ENCODE peak calls at places on chromosomes 13 and 19, in four cellular contexts. S, U, Q and M are unnamed samples.

GRCh38 chr19:3515891-3516422 is 9.8 kb downstream of the FZR1 start:
- DNase-seq in S (no peak), U (no peak), Q (no peak), M (no peak)

GRCh38 chr19:4583961-4584669 is 24.6 kb upstream of the SEMA6B start:
- DNase-seq in S (peak; percentile 36), U (no peak), Q (peak; percentile 87), M (peak; percentile 28)

GRCh38 chr19:11145147-11145924 is 10.2 kb downstream of the SPC24 start:
- DNase-seq in S (no peak), U (no peak), Q (no peak), M (no peak)

GRCh38 chr13:61414686-61415664 is 674 bp downstream of the PCDH20 start:
- DNase-seq in S (peak; percentile 73), U (no peak), Q (peak; percentile 80), M (no peak)

GRCh38 chr19:45151821-45152503 is 8.8 kb downstream of the NKPD1 start:
- DNase-seq in S (no peak), U (no peak), Q (no peak), M (peak; percentile 20)

GRCh38 chr13:62300021-62300420 is 884.4 kb upstream of the PCDH20 start:
- DNase-seq in S (no peak), U (no peak), Q (no peak), M (no peak)

GRCh38 chr13:20136781-20137703 is 23.8 kb downstream of the GJA3 start:
- DNase-seq in S (no peak), U (peak; percentile 44), Q (peak; percentile 75), M (peak; percentile 47)

GRCh38 chr13:54029226-54029625 is 1000.6 kb downstream of the OLFM4 start:
- DNase-seq in S (peak; percentile 67), U (no peak), Q (no peak), M (no peak)

GRCh38 chr13:41196620-41197019 is 2.3 kb upstream of the KBTBD7 start:
- DNase-seq in S (peak; percentile 48), U (no peak), Q (no peak), M (peak; percentile 14)

GRCh38 chr13:26021516-26021915 is 30.3 kb downstream of the SHISA2 start:
- DNase-seq in S (peak; percentile 71), U (no peak), Q (no peak), M (no peak)

GRCh38 chr19:32403291-32403995 is 2.1 kb upstream of the DPY19L3 start:
- DNase-seq in S (no peak), U (no peak), Q (no peak), M (no peak)

GRCh38 chr19:32404213-32404938 is 1.2 kb upstream of the DPY19L3 start:
- DNase-seq in S (no peak), U (no peak), Q (no peak), M (peak; percentile 8)

GRCh38 chr19:32406161-32407003 is 812 bp downstream of the DPY19L3 start:
- DNase-seq in S (no peak), U (no peak), Q (peak; percentile 18), M (peak; percentile 33)

GRCh38 chr19:32405431-32406160 is at the start of gene DPY19L3:
- DNase-seq in S (peak; percentile 83), U (peak; percentile 94), Q (peak; percentile 99), M (peak; percentile 97)

GRCh38 chr19:32404939-32405430 is 585 bp upstream of the DPY19L3 start:
- DNase-seq in S (peak; percentile 19), U (peak; percentile 8), Q (no peak), M (peak; percentile 55)
- H3K9ac ChIP-seq in S (peak overlapping the region; percentile 97), U (peak overlapping the region; percentile 91), Q (peak overlapping the region; percentile 97), M (peak overlapping the region; percentile 97)

GRCh38 chr13:24854311-24854710 is 90.3 kb downstream of the RNF17 start:
- DNase-seq in S (no peak), U (no peak), Q (no peak), M (no peak)
- TF ChIP-seq EZH2phosphoT487 in S (no peak), U (no peak), Q (no peak), M (no peak)

GRCh38 chr19:15296841-15297415 is 35.4 kb downstream of the BRD4 start:
- DNase-seq in S (peak; percentile 63), U (no peak), Q (no peak), M (no peak)

GRCh38 chr19:15292847-15293582 is 39.3 kb downstream of the BRD4 start:
- DNase-seq in S (no peak), U (peak; percentile 58), Q (no peak), M (no peak)

GRCh38 chr19:15296353-15296752 is 36.0 kb downstream of the BRD4 start:
- DNase-seq in S (no peak), U (no peak), Q (peak; percentile 52), M (no peak)

GRCh38 chr19:15293751-15294505 is 38.4 kb downstream of the BRD4 start:
- DNase-seq in S (no peak), U (peak; percentile 17), Q (peak; percentile 54), M (peak; percentile 63)

DNA sequence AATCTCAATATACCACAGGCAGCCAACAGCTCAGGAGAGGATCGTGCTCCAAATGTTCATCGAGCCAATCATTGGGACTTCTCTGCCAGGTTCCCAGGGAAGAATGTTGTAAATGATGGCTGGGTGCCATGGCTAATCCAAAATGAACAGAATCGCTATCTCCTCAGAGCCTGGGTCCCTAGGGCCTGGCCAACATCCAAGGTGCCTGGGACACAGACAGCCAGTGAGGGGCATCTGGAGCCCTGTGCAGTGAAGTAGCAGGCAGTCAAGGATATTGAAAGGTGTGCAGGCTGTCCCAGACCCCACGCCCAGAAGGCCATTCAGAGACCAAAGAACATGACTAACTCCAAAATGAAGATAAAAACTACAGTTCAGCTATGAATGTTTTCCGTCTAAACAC is 37.7 kb downstream of the BRD4 start:
- DNase-seq in S (no peak), U (no peak), Q (peak; percentile 74), M (no peak)
- H3K4me1 ChIP-seq in S (peaks cover 33% of the 10 kb centered on the region), U (peaks cover 45% of the 10 kb centered on the region), Q (peaks cover 92% of the 10 kb centered on the region), M (peaks cover 84% of the 10 kb centered on the region)

GRCh38 chr19:54203151-54203611 is 2.5 kb downstream of the RPS9 start:
- DNase-seq in S (peak; percentile 46), U (no peak), Q (no peak), M (peak; percentile 77)
- H3K9ac ChIP-seq in S (peak overlapping the region; percentile 98), U (peak overlapping the region; percentile 94), Q (peak overlapping the region; percentile 85), M (peak overlapping the region; percentile 97)

DNA sequence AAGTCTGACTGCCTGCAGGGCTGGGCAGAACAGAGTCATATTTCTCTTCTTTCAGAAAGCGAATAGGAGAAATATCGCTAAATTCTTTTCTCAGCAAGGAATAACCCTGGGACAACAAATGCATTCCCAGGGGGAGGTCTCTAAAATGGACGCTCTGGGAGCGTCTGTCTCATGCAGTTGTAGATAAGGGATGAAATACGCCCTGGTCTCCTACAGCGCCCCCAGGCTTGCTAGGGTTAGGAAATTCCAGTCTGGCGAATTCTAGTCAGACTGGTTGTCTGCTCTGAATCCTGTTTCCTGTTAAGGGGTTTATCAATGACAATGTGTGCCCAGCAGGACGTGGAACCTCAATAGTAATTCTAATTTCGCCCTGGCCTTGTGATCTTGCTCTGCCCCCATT is 1214.1 kb downstream of the DIAPH3 start:
- DNase-seq in S (no peak), U (no peak), Q (no peak), M (no peak)
- TF ChIP-seq EZH2phosphoT487 in S (no peak), U (no peak), Q (no peak), M (no peak)

GRCh38 chr13:94778585-94778984 is 66.2 kb upstream of the SOX21 start:
- DNase-seq in S (peak; percentile 52), U (no peak), Q (no peak), M (no peak)
- H3K4me1 ChIP-seq in S (peaks cover 25% of the 10 kb centered on the region), U (no peaks in the 10 kb centered on the region), Q (no peaks in the 10 kb centered on the region), M (no peaks in the 10 kb centered on the region)

GRCh38 chr19:8499048-8499833 is 3.2 kb downstream of the PRAM1 start:
- DNase-seq in S (no peak), U (no peak), Q (no peak), M (no peak)
- H3K9ac ChIP-seq in S (no peak overlapping the region), U (no peak overlapping the region), Q (no peak overlapping the region), M (no peak overlapping the region)

GRCh38 chr19:5618591-5618990 is 4.0 kb downstream of the SAFB2 start:
- DNase-seq in S (no peak), U (no peak), Q (no peak), M (no peak)
- TF ChIP-seq EZH2phosphoT487 in S (no peak), U (no peak), Q (no peak), M (no peak)